ENCODE peak calls at places on chromosome 5, in seven cellular contexts. F is esophagus squamous epithelium; W is heart left ventricle; I is IMR-90; K is AG04450; T is OCI-LY7; L is CD8-positive, alpha-beta T cell. M is an unnamed sample.
A peak's percentile ranks its signal among the peaks of the same experiment; 100 is the strongest.

GRCh38 chr5:111954516-111955337 is 197.7 kb upstream of the NREP start:
- DNase-seq in F (no peak), W (no peak), I (peak; percentile 51), K (no peak), T (no peak), L (no peak), M (no peak)

GRCh38 chr5:59093329-59093728 is 510.5 kb downstream of the RAB3C start:
- DNase-seq in F (no peak), W (no peak), I (peak; percentile 19), K (no peak), T (no peak), L (no peak), M (no peak)

GRCh38 chr5:130908186-130908585 is 256.9 kb downstream of the HINT1 start:
- DNase-seq in F (no peak), W (no peak), I (no peak), K (no peak), T (no peak), L (no peak), M (no peak)

GRCh38 chr5:73945505-73945904 is 319.5 kb downstream of the ARHGEF28 start:
- DNase-seq in F (no peak), W (no peak), I (no peak), K (no peak), T (no peak), L (no peak), M (no peak)

GRCh38 chr5:168282120-168282519 is 9.3 kb upstream of the WWC1 start:
- DNase-seq in F (no peak), W (no peak), I (peak; percentile 86), K (peak; percentile 51), T (no peak), L (no peak), M (no peak)

GRCh38 chr5:81429363-81429762 is 35.4 kb upstream of the ACOT12 start:
- DNase-seq in F (no peak), W (no peak), I (no peak), K (no peak), T (no peak), L (no peak), M (no peak)

GRCh38 chr5:131218392-131218791 is 45.5 kb upstream of the CDC42SE2 start:
- DNase-seq in F (no peak), W (no peak), I (peak; percentile 89), K (peak; percentile 58), T (no peak), L (no peak), M (no peak)

GRCh38 chr5:56233230-56233629 is at the start of gene ANKRD55:
- DNase-seq in F (no peak), W (no peak), I (no peak), K (no peak), T (no peak), L (no peak), M (no peak)

GRCh38 chr5:123617561-123617960 is 105.6 kb downstream of the CSNK1G3 start:
- DNase-seq in F (no peak), W (no peak), I (no peak), K (no peak), T (no peak), L (no peak), M (no peak)

DNA sequence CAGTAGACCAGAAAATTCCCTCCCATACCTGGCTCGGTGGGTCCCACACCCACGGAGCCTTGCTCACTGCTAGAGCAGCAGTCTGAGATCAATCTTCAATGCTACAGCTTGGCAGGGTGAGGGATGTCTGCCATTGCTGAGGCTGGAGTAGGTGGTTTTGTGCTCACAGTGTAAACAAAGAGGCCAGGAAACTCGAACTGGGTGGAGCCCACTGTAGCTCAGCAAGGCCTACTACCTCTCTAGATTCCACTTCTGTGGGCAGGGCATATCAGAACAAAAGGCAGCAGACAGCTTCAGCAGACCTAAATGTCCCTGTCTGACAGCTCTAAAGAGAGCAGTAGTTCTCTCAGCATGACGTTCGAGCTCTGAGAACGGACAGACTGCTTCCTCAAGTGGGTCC is 5.6 kb upstream of the GZMA start:
- DNase-seq in F (no peak), W (no peak), I (no peak), K (no peak), T (no peak), L (peak; percentile 44), M (no peak)
- H3K9me3 ChIP-seq in F (no peaks in the 10 kb centered on the region), W (no peaks in the 10 kb centered on the region), I (no peaks in the 10 kb centered on the region), K (no peaks in the 10 kb centered on the region), T (no peaks in the 10 kb centered on the region), L (no peaks in the 10 kb centered on the region), M (no peaks in the 10 kb centered on the region)

GRCh38 chr5:62587737-62588136 is 9.1 kb downstream of the LRRC70 start:
- DNase-seq in F (no peak), W (no peak), I (no peak), K (no peak), T (no peak), L (no peak), M (no peak)
- H3K9me3 ChIP-seq in F (no peaks in the 10 kb centered on the region), W (no peaks in the 10 kb centered on the region), I (no peaks in the 10 kb centered on the region), K (no peaks in the 10 kb centered on the region), T (no peaks in the 10 kb centered on the region), L (no peaks in the 10 kb centered on the region), M (no peaks in the 10 kb centered on the region)

DNA sequence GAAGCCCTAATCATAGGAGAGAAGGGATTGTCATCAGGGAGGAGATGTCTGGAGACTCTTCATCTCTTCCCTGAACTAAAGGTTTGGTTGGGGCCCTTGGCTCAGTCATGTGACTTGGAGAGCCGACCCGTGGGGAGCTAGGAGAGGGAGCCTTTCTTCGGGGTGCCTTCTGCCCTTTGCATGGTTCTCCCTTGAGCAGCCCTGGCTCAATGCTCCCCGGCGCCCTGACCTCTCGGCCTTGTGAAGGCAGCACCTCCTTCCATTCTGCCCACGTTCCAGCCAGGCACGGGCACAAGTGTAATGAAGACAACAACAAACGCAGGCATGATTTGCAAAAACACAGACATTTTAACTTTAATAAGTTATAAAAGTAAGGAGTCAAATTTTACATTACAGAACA is 50.4 kb downstream of the ZNF354C start:
- DNase-seq in F (no peak), W (no peak), I (no peak), K (no peak), T (no peak), L (no peak), M (no peak)
- H3K9me3 ChIP-seq in F (peaks cover 18% of the 10 kb centered on the region), W (peaks cover 81% of the 10 kb centered on the region), I (peaks cover 37% of the 10 kb centered on the region), K (peaks cover 55% of the 10 kb centered on the region), T (no peaks in the 10 kb centered on the region), L (no peaks in the 10 kb centered on the region), M (peaks cover 3% of the 10 kb centered on the region)

GRCh38 chr5:141272906-141273305 is 27.7 kb downstream of the PCDHB15 start:
- DNase-seq in F (no peak), W (no peak), I (no peak), K (no peak), T (peak; percentile 23), L (no peak), M (no peak)
- H3K9me3 ChIP-seq in F (peaks cover 87% of the 10 kb centered on the region), W (peaks cover 97% of the 10 kb centered on the region), I (peaks cover 37% of the 10 kb centered on the region), K (peaks cover 42% of the 10 kb centered on the region), T (peaks cover 3% of the 10 kb centered on the region), L (peaks cover 20% of the 10 kb centered on the region), M (peaks cover 14% of the 10 kb centered on the region)

GRCh38 chr5:13609504-13609903 is 335.0 kb downstream of the DNAH5 start:
- DNase-seq in F (no peak), W (no peak), I (no peak), K (no peak), T (no peak), L (no peak), M (no peak)

GRCh38 chr5:13613621-13614020 is 330.9 kb downstream of the DNAH5 start:
- DNase-seq in F (no peak), W (no peak), I (no peak), K (no peak), T (no peak), L (no peak), M (no peak)

GRCh38 chr5:13606051-13606450 is 338.4 kb downstream of the DNAH5 start:
- DNase-seq in F (no peak), W (no peak), I (peak; percentile 42), K (no peak), T (no peak), L (no peak), M (no peak)

GRCh38 chr5:13611604-13612003 is 332.9 kb downstream of the DNAH5 start:
- DNase-seq in F (no peak), W (no peak), I (no peak), K (no peak), T (no peak), L (no peak), M (no peak)
- H3K9me3 ChIP-seq in F (no peaks in the 10 kb centered on the region), W (no peaks in the 10 kb centered on the region), I (no peaks in the 10 kb centered on the region), K (no peaks in the 10 kb centered on the region), T (no peaks in the 10 kb centered on the region), L (no peaks in the 10 kb centered on the region), M (no peaks in the 10 kb centered on the region)